ENCODE peak calls at places on chromosomes 16 and 17, in six cellular contexts. One of them, this sample, is unnamed.
A peak's percentile ranks its signal among the peaks of the same experiment; 100 is the strongest.

GRCh38 chr17:58278661-58279015 is 2.1 kb downstream of the MPO start:
- DNase-seq in SHP77: no peak
- DNase-seq in SIG-M5: no peak
- DNase-seq in RPMI7951: peak; percentile 4
- DNase-seq in NCI-H748 treated with DMSO at 0.1 percent for 48 hours: no peak
- DNase-seq in fibroblast of villous mesenchyme: no peak
- DNase-seq in this sample: no peak

GRCh38 chr16:71282943-71283342 is 6.3 kb downstream of the CMTR2 start:
- DNase-seq in SHP77: no peak
- DNase-seq in SIG-M5: no peak
- DNase-seq in RPMI7951: no peak
- DNase-seq in NCI-H748 treated with DMSO at 0.1 percent for 48 hours: no peak
- DNase-seq in fibroblast of villous mesenchyme: no peak
- DNase-seq in this sample: no peak

GRCh38 chr17:1559743-1560581 is 2.6 kb downstream of the PITPNA start:
- DNase-seq in SHP77: no peak
- DNase-seq in SIG-M5: no peak
- DNase-seq in RPMI7951: no peak
- DNase-seq in NCI-H748 treated with DMSO at 0.1 percent for 48 hours: no peak
- DNase-seq in fibroblast of villous mesenchyme: no peak
- DNase-seq in this sample: no peak

GRCh38 chr17:10556301-10557005 is 7.0 kb upstream of the MYH2 start:
- DNase-seq in SHP77: no peak
- DNase-seq in SIG-M5: no peak
- DNase-seq in RPMI7951: peak; percentile 3
- DNase-seq in NCI-H748 treated with DMSO at 0.1 percent for 48 hours: no peak
- DNase-seq in fibroblast of villous mesenchyme: no peak
- DNase-seq in this sample: no peak

GRCh38 chr17:10123093-10123492 is 75.3 kb downstream of the GAS7 start:
- DNase-seq in SHP77: no peak
- DNase-seq in SIG-M5: no peak
- DNase-seq in RPMI7951: no peak
- DNase-seq in NCI-H748 treated with DMSO at 0.1 percent for 48 hours: no peak
- DNase-seq in fibroblast of villous mesenchyme: no peak
- DNase-seq in this sample: no peak

GRCh38 chr16:8958344-8958808 is 5.3 kb downstream of the USP7 start:
- DNase-seq in SHP77: no peak
- DNase-seq in SIG-M5: no peak
- DNase-seq in RPMI7951: peak; percentile 84
- DNase-seq in NCI-H748 treated with DMSO at 0.1 percent for 48 hours: no peak
- DNase-seq in fibroblast of villous mesenchyme: peak; percentile 59
- DNase-seq in this sample: peak; percentile 64

GRCh38 chr17:51947160-51947559 is 211.4 kb downstream of the CA10 start:
- DNase-seq in SHP77: no peak
- DNase-seq in SIG-M5: no peak
- DNase-seq in RPMI7951: no peak
- DNase-seq in NCI-H748 treated with DMSO at 0.1 percent for 48 hours: peak; percentile 62
- DNase-seq in fibroblast of villous mesenchyme: no peak
- DNase-seq in this sample: no peak

GRCh38 chr17:50076591-50077235 is 18.4 kb upstream of the PDK2 start:
- DNase-seq in SHP77: no peak
- DNase-seq in SIG-M5: no peak
- DNase-seq in RPMI7951: no peak
- DNase-seq in NCI-H748 treated with DMSO at 0.1 percent for 48 hours: no peak
- DNase-seq in fibroblast of villous mesenchyme: no peak
- DNase-seq in this sample: no peak

GRCh38 chr17:30590086-30590485 is 112.9 kb downstream of the GOSR1 start:
- DNase-seq in SHP77: no peak
- DNase-seq in SIG-M5: no peak
- DNase-seq in RPMI7951: no peak
- DNase-seq in NCI-H748 treated with DMSO at 0.1 percent for 48 hours: no peak
- DNase-seq in fibroblast of villous mesenchyme: no peak
- DNase-seq in this sample: peak; percentile 36

GRCh38 chr17:49031965-49032928 is 35.1 kb downstream of the IGF2BP1 start:
- DNase-seq in SHP77: peak; percentile 90
- DNase-seq in SIG-M5: peak; percentile 22
- DNase-seq in RPMI7951: peak; percentile 74
- DNase-seq in NCI-H748 treated with DMSO at 0.1 percent for 48 hours: peak; percentile 53
- DNase-seq in fibroblast of villous mesenchyme: peak; percentile 86
- DNase-seq in this sample: peak; percentile 76

GRCh38 chr17:49381033-49381432 is 19.0 kb upstream of the ZNF652 start:
- DNase-seq in SHP77: no peak
- DNase-seq in SIG-M5: no peak
- DNase-seq in RPMI7951: no peak
- DNase-seq in NCI-H748 treated with DMSO at 0.1 percent for 48 hours: no peak
- DNase-seq in fibroblast of villous mesenchyme: no peak
- DNase-seq in this sample: peak; percentile 27

GRCh38 chr17:77846531-77847085 is 111.9 kb upstream of the TNRC6C start:
- DNase-seq in SHP77: no peak
- DNase-seq in SIG-M5: no peak
- DNase-seq in RPMI7951: no peak
- DNase-seq in NCI-H748 treated with DMSO at 0.1 percent for 48 hours: no peak
- DNase-seq in fibroblast of villous mesenchyme: no peak
- DNase-seq in this sample: no peak

GRCh38 chr16:69311533-69312388 is 611 bp downstream of the VPS4A start:
- DNase-seq in SHP77: peak; percentile 13
- DNase-seq in SIG-M5: no peak
- DNase-seq in RPMI7951: peak; percentile 36
- DNase-seq in NCI-H748 treated with DMSO at 0.1 percent for 48 hours: no peak
- DNase-seq in fibroblast of villous mesenchyme: peak; percentile 24
- DNase-seq in this sample: peak; percentile 36

GRCh38 chr17:82900741-82901140 is 60.9 kb upstream of the ZNF750 start:
- DNase-seq in SHP77: no peak
- DNase-seq in SIG-M5: no peak
- DNase-seq in RPMI7951: no peak
- DNase-seq in NCI-H748 treated with DMSO at 0.1 percent for 48 hours: no peak
- DNase-seq in fibroblast of villous mesenchyme: peak; percentile 62
- DNase-seq in this sample: peak; percentile 55

This sample was measured in iris pigment epithelial cell.